ENCODE peak calls at places on chromosomes 6 and 20, in ten cellular contexts. One of them, this sample, is unnamed.

GRCh38 chr6:161682982-161683381 is 409.1 kb upstream of the AGPAT4 start:
- DNase-seq in IMR-90: no peak
- DNase-seq in RWPE2: no peak
- DNase-seq in neural crest cell: no peak
- DNase-seq in lower lobe of right lung: no peak
- DNase-seq in Peyer's patch: no peak
- DNase-seq in cardiac fibroblast: no peak
- DNase-seq in CD4-positive, alpha-beta T cell: no peak
- DNase-seq in choroid plexus epithelial cell: no peak
- DNase-seq in neural progenitor cell: no peak
- DNase-seq in this sample: no peak

GRCh38 chr6:15431762-15432495 is 186.1 kb downstream of the JARID2 start:
- DNase-seq in cardiac fibroblast: peak; percentile 53
- DNase-seq in CD4-positive, alpha-beta T cell: no peak
- DNase-seq in Peyer's patch: no peak
- DNase-seq in IMR-90: peak; percentile 59
- DNase-seq in neural crest cell: no peak
- DNase-seq in RWPE2: no peak
- DNase-seq in choroid plexus epithelial cell: peak; percentile 51
- DNase-seq in neural progenitor cell: peak; percentile 67
- DNase-seq in lower lobe of right lung: peak; percentile 57
- DNase-seq in this sample: peak; percentile 45

GRCh38 chr20:52859156-52859887 is 112.8 kb upstream of the TSHZ2 start:
- DNase-seq in choroid plexus epithelial cell: no peak
- DNase-seq in lower lobe of right lung: no peak
- DNase-seq in cardiac fibroblast: peak; percentile 22
- DNase-seq in Peyer's patch: no peak
- DNase-seq in IMR-90: no peak
- DNase-seq in neural progenitor cell: peak; percentile 16
- DNase-seq in RWPE2: no peak
- DNase-seq in CD4-positive, alpha-beta T cell: no peak
- DNase-seq in neural crest cell: no peak
- DNase-seq in this sample: no peak

GRCh38 chr6:132100388-132100990 is 149.3 kb upstream of the CCN2 start:
- DNase-seq in neural crest cell: no peak
- DNase-seq in neural progenitor cell: no peak
- DNase-seq in lower lobe of right lung: no peak
- DNase-seq in Peyer's patch: no peak
- DNase-seq in IMR-90: no peak
- DNase-seq in CD4-positive, alpha-beta T cell: no peak
- DNase-seq in cardiac fibroblast: no peak
- DNase-seq in choroid plexus epithelial cell: no peak
- DNase-seq in RWPE2: no peak
- DNase-seq in this sample: no peak

GRCh38 chr6:50899306-50899840 is 80.7 kb downstream of the TFAP2B start:
- DNase-seq in IMR-90: peak; percentile 7
- DNase-seq in neural crest cell: no peak
- DNase-seq in CD4-positive, alpha-beta T cell: no peak
- DNase-seq in Peyer's patch: no peak
- DNase-seq in choroid plexus epithelial cell: peak; percentile 1
- DNase-seq in RWPE2: no peak
- DNase-seq in neural progenitor cell: no peak
- DNase-seq in lower lobe of right lung: no peak
- DNase-seq in cardiac fibroblast: peak; percentile 2
- DNase-seq in this sample: no peak

GRCh38 chr6:99473730-99474129 is 41.5 kb downstream of the USP45 start:
- DNase-seq in Peyer's patch: no peak
- DNase-seq in CD4-positive, alpha-beta T cell: no peak
- DNase-seq in choroid plexus epithelial cell: no peak
- DNase-seq in lower lobe of right lung: no peak
- DNase-seq in IMR-90: no peak
- DNase-seq in neural progenitor cell: no peak
- DNase-seq in RWPE2: no peak
- DNase-seq in neural crest cell: no peak
- DNase-seq in cardiac fibroblast: no peak
- DNase-seq in this sample: no peak

GRCh38 chr6:139754898-139755754 is 380.7 kb upstream of the CITED2 start:
- DNase-seq in CD4-positive, alpha-beta T cell: no peak
- DNase-seq in Peyer's patch: no peak
- DNase-seq in choroid plexus epithelial cell: no peak
- DNase-seq in IMR-90: no peak
- DNase-seq in RWPE2: no peak
- DNase-seq in lower lobe of right lung: no peak
- DNase-seq in neural progenitor cell: no peak
- DNase-seq in neural crest cell: no peak
- DNase-seq in cardiac fibroblast: no peak
- DNase-seq in this sample: no peak

GRCh38 chr6:133042550-133043120 is 198.5 kb upstream of the EYA4 start:
- DNase-seq in RWPE2: no peak
- DNase-seq in choroid plexus epithelial cell: no peak
- DNase-seq in cardiac fibroblast: no peak
- DNase-seq in neural crest cell: no peak
- DNase-seq in IMR-90: no peak
- DNase-seq in Peyer's patch: no peak
- DNase-seq in lower lobe of right lung: no peak
- DNase-seq in CD4-positive, alpha-beta T cell: no peak
- DNase-seq in neural progenitor cell: no peak
- DNase-seq in this sample: no peak

GRCh38 chr20:60062431-60063336 is 104.5 kb downstream of the CDH26 start:
- DNase-seq in IMR-90: peak; percentile 69
- DNase-seq in Peyer's patch: no peak
- DNase-seq in lower lobe of right lung: no peak
- DNase-seq in choroid plexus epithelial cell: peak; percentile 29
- DNase-seq in CD4-positive, alpha-beta T cell: no peak
- DNase-seq in neural crest cell: no peak
- DNase-seq in cardiac fibroblast: peak; percentile 51
- DNase-seq in neural progenitor cell: no peak
- DNase-seq in RWPE2: peak; percentile 80
- DNase-seq in this sample: no peak

GRCh38 chr6:122704086-122704485 is 75.4 kb upstream of the FABP7 start:
- DNase-seq in neural progenitor cell: no peak
- DNase-seq in cardiac fibroblast: no peak
- DNase-seq in choroid plexus epithelial cell: no peak
- DNase-seq in CD4-positive, alpha-beta T cell: no peak
- DNase-seq in neural crest cell: no peak
- DNase-seq in RWPE2: no peak
- DNase-seq in IMR-90: no peak
- DNase-seq in Peyer's patch: no peak
- DNase-seq in lower lobe of right lung: no peak
- DNase-seq in this sample: no peak

GRCh38 chr6:42226251-42227143 is 8.8 kb upstream of the MRPS10 start:
- DNase-seq in Peyer's patch: no peak
- DNase-seq in lower lobe of right lung: no peak
- DNase-seq in CD4-positive, alpha-beta T cell: no peak
- DNase-seq in IMR-90: peak; percentile 84
- DNase-seq in RWPE2: peak; percentile 94
- DNase-seq in cardiac fibroblast: peak; percentile 65
- DNase-seq in neural progenitor cell: no peak
- DNase-seq in neural crest cell: no peak
- DNase-seq in choroid plexus epithelial cell: peak; percentile 53
- DNase-seq in this sample: no peak

GRCh38 chr6:97765480-97765879 is 482.5 kb upstream of the MMS22L start:
- DNase-seq in IMR-90: peak; percentile 18
- DNase-seq in cardiac fibroblast: peak; percentile 62
- DNase-seq in lower lobe of right lung: no peak
- DNase-seq in choroid plexus epithelial cell: peak; percentile 50
- DNase-seq in CD4-positive, alpha-beta T cell: no peak
- DNase-seq in neural progenitor cell: no peak
- DNase-seq in RWPE2: no peak
- DNase-seq in neural crest cell: no peak
- DNase-seq in Peyer's patch: no peak
- DNase-seq in this sample: no peak

GRCh38 chr20:11186301-11187008 is 512.7 kb upstream of the JAG1 start:
- DNase-seq in lower lobe of right lung: no peak
- DNase-seq in CD4-positive, alpha-beta T cell: no peak
- DNase-seq in Peyer's patch: no peak
- DNase-seq in RWPE2: no peak
- DNase-seq in cardiac fibroblast: peak; percentile 46
- DNase-seq in choroid plexus epithelial cell: no peak
- DNase-seq in IMR-90: peak; percentile 61
- DNase-seq in neural crest cell: no peak
- DNase-seq in neural progenitor cell: no peak
- DNase-seq in this sample: no peak

GRCh38 chr6:18323935-18324707 is 59.8 kb upstream of the DEK start:
- DNase-seq in RWPE2: no peak
- DNase-seq in cardiac fibroblast: peak; percentile 74
- DNase-seq in Peyer's patch: no peak
- DNase-seq in neural progenitor cell: peak; percentile 72
- DNase-seq in choroid plexus epithelial cell: peak; percentile 73
- DNase-seq in IMR-90: peak; percentile 61
- DNase-seq in CD4-positive, alpha-beta T cell: no peak
- DNase-seq in neural crest cell: peak; percentile 4
- DNase-seq in lower lobe of right lung: no peak
- DNase-seq in this sample: peak; percentile 42
- TF ChIP-seq CTCF in RWPE2: peak; percentile 81
- TF ChIP-seq CTCF in cardiac fibroblast: peak; percentile 52
- TF ChIP-seq CTCF in Peyer's patch: peak; percentile 84
- TF ChIP-seq CTCF in neural progenitor cell: peak; percentile 90
- TF ChIP-seq CTCF in choroid plexus epithelial cell: peak; percentile 70
- TF ChIP-seq CTCF in IMR-90: peak; percentile 77
- TF ChIP-seq CTCF in CD4-positive, alpha-beta T cell: peak; percentile 96
- TF ChIP-seq CTCF in neural crest cell: peak; percentile 88
- TF ChIP-seq CTCF in lower lobe of right lung: peak; percentile 73
- TF ChIP-seq CTCF in this sample: peak; percentile 71

GRCh38 chr6:127857051-127857637 is 43.7 kb downstream of the THEMIS start:
- DNase-seq in CD4-positive, alpha-beta T cell: no peak
- DNase-seq in Peyer's patch: no peak
- DNase-seq in neural crest cell: no peak
- DNase-seq in neural progenitor cell: no peak
- DNase-seq in cardiac fibroblast: no peak
- DNase-seq in choroid plexus epithelial cell: no peak
- DNase-seq in IMR-90: no peak
- DNase-seq in lower lobe of right lung: no peak
- DNase-seq in RWPE2: no peak
- DNase-seq in this sample: no peak

GRCh38 chr6:127859956-127860355 is 40.9 kb downstream of the THEMIS start:
- DNase-seq in neural progenitor cell: no peak
- DNase-seq in neural crest cell: no peak
- DNase-seq in RWPE2: no peak
- DNase-seq in CD4-positive, alpha-beta T cell: no peak
- DNase-seq in choroid plexus epithelial cell: no peak
- DNase-seq in Peyer's patch: no peak
- DNase-seq in IMR-90: no peak
- DNase-seq in cardiac fibroblast: no peak
- DNase-seq in lower lobe of right lung: no peak
- DNase-seq in this sample: no peak

GRCh38 chr6:127854009-127854408 is 46.8 kb downstream of the THEMIS start:
- DNase-seq in neural crest cell: no peak
- DNase-seq in CD4-positive, alpha-beta T cell: no peak
- DNase-seq in Peyer's patch: no peak
- DNase-seq in neural progenitor cell: no peak
- DNase-seq in choroid plexus epithelial cell: peak; percentile 24
- DNase-seq in lower lobe of right lung: no peak
- DNase-seq in RWPE2: no peak
- DNase-seq in IMR-90: no peak
- DNase-seq in cardiac fibroblast: peak; percentile 44
- DNase-seq in this sample: no peak

GRCh38 chr6:127858992-127859391 is 41.9 kb downstream of the THEMIS start:
- DNase-seq in Peyer's patch: no peak
- DNase-seq in IMR-90: no peak
- DNase-seq in lower lobe of right lung: no peak
- DNase-seq in neural progenitor cell: no peak
- DNase-seq in neural crest cell: no peak
- DNase-seq in choroid plexus epithelial cell: no peak
- DNase-seq in CD4-positive, alpha-beta T cell: no peak
- DNase-seq in RWPE2: no peak
- DNase-seq in cardiac fibroblast: no peak
- DNase-seq in this sample: no peak

GRCh38 chr6:127855542-127856159 is 45.2 kb downstream of the THEMIS start:
- DNase-seq in Peyer's patch: no peak
- DNase-seq in choroid plexus epithelial cell: peak; percentile 76
- DNase-seq in CD4-positive, alpha-beta T cell: peak; percentile 16
- DNase-seq in neural progenitor cell: peak; percentile 18
- DNase-seq in lower lobe of right lung: no peak
- DNase-seq in cardiac fibroblast: peak; percentile 71
- DNase-seq in neural crest cell: no peak
- DNase-seq in RWPE2: no peak
- DNase-seq in IMR-90: peak; percentile 45
- DNase-seq in this sample: no peak
- TF ChIP-seq CTCF in Peyer's patch: peak; percentile 38
- TF ChIP-seq CTCF in choroid plexus epithelial cell: peak; percentile 67
- TF ChIP-seq CTCF in CD4-positive, alpha-beta T cell: peak; percentile 74
- TF ChIP-seq CTCF in neural progenitor cell: peak; percentile 67
- TF ChIP-seq CTCF in lower lobe of right lung: peak; percentile 27
- TF ChIP-seq CTCF in cardiac fibroblast: peak; percentile 61
- TF ChIP-seq CTCF in neural crest cell: peak; percentile 61
- TF ChIP-seq CTCF in RWPE2: peak; percentile 61
- TF ChIP-seq CTCF in IMR-90: peak; percentile 61
- TF ChIP-seq CTCF in this sample: peak; percentile 7

GRCh38 chr6:44128020-44128917 is 915 bp downstream of the TMEM63B start:
- DNase-seq in neural progenitor cell: peak; percentile 74
- DNase-seq in choroid plexus epithelial cell: peak; percentile 25
- DNase-seq in neural crest cell: peak; percentile 47
- DNase-seq in IMR-90: no peak
- DNase-seq in cardiac fibroblast: peak; percentile 26
- DNase-seq in CD4-positive, alpha-beta T cell: no peak
- DNase-seq in RWPE2: no peak
- DNase-seq in lower lobe of right lung: peak; percentile 67
- DNase-seq in Peyer's patch: peak; percentile 31
- DNase-seq in this sample: no peak
- TF ChIP-seq CTCF in neural progenitor cell: peak; percentile 20
- TF ChIP-seq CTCF in choroid plexus epithelial cell: no peak
- TF ChIP-seq CTCF in neural crest cell: peak; percentile 44
- TF ChIP-seq CTCF in IMR-90: no peak
- TF ChIP-seq CTCF in cardiac fibroblast: peak; percentile 9
- TF ChIP-seq CTCF in CD4-positive, alpha-beta T cell: no peak
- TF ChIP-seq CTCF in RWPE2: peak; percentile 20
- TF ChIP-seq CTCF in lower lobe of right lung: no peak
- TF ChIP-seq CTCF in Peyer's patch: no peak
- TF ChIP-seq CTCF in this sample: peak; percentile 6

DNA sequence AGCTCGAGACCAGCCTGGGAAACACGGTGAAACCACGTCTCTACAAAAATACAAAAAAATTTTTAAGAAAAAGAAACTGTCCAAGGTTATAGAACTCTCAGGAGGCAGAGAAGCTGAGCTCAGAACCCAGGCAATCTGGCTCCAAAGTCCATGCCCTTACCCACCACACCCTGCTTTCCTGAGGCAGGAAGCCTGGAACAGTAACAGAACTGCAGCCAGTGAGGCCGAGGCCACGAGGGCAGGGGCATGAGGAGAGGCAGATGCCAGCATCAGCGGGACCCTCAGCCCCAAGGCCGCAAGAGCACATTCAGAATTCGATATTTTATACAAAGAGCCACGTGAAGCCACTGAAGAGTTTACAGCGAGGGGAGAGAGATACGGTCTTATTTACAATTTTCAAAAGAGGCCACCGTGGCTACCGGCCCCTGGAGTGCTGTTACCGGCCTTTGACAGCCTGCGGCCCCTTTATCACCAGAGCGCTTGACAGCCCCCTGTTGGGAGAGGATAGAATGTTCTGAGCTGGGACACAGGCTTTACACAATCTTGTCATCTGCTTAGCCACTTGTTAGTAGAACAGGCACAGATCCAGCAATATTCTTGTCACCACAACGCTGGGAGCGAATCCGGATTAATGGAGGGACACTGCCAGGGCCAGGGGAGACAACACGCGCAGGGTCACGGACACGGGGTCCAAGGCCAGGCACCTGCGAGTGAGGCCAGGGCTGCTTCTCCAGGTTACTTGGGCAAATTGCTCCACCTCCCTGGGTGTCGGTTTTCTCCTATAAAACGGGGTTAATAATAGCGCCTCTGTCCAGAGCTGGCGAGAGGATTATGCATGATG is 5.6 kb downstream of the SPATA2 start:
- DNase-seq in RWPE2: no peak
- DNase-seq in IMR-90: no peak
- DNase-seq in choroid plexus epithelial cell: no peak
- DNase-seq in cardiac fibroblast: no peak
- DNase-seq in lower lobe of right lung: no peak
- DNase-seq in neural progenitor cell: peak; percentile 71
- DNase-seq in Peyer's patch: no peak
- DNase-seq in neural crest cell: no peak
- DNase-seq in CD4-positive, alpha-beta T cell: no peak
- DNase-seq in this sample: no peak
- TF ChIP-seq CTCF in RWPE2: peak; percentile 17
- TF ChIP-seq CTCF in IMR-90: no peak
- TF ChIP-seq CTCF in choroid plexus epithelial cell: peak; percentile 52
- TF ChIP-seq CTCF in cardiac fibroblast: peak; percentile 15
- TF ChIP-seq CTCF in lower lobe of right lung: peak; percentile 36
- TF ChIP-seq CTCF in neural progenitor cell: peak; percentile 55
- TF ChIP-seq CTCF in Peyer's patch: peak; percentile 1
- TF ChIP-seq CTCF in neural crest cell: peak; percentile 56
- TF ChIP-seq CTCF in CD4-positive, alpha-beta T cell: no peak
- TF ChIP-seq CTCF in this sample: peak; percentile 26